ENCODE peak calls at places on chromosomes 4 and X, in eight cellular contexts. One of them, this sample, is unnamed.

GRCh38 chr4:157447195-157447594 is 226.7 kb downstream of the GRIA2 start:
- DNase-seq in body of pancreas: no peak
- DNase-seq in uterus: no peak
- DNase-seq in endodermal cell: no peak
- DNase-seq in neural crest cell: no peak
- DNase-seq in GM10248: no peak
- DNase-seq in colonic mucosa: no peak
- DNase-seq in gastrocnemius medialis: no peak
- DNase-seq in this sample: no peak

GRCh38 chrX:68504237-68504636 is 5.4 kb downstream of the YIPF6 start:
- DNase-seq in uterus: no peak
- DNase-seq in endodermal cell: no peak
- DNase-seq in neural crest cell: no peak
- DNase-seq in gastrocnemius medialis: no peak
- DNase-seq in colonic mucosa: no peak
- DNase-seq in GM10248: no peak
- DNase-seq in body of pancreas: no peak
- DNase-seq in this sample: no peak

GRCh38 chrX:108307408-108308085 is 130.7 kb downstream of the COL4A6 start:
- DNase-seq in body of pancreas: no peak
- DNase-seq in colonic mucosa: no peak
- DNase-seq in uterus: no peak
- DNase-seq in gastrocnemius medialis: peak
- DNase-seq in GM10248: no peak
- DNase-seq in endodermal cell: no peak
- DNase-seq in neural crest cell: no peak
- DNase-seq in this sample: no peak

GRCh38 chr4:2837904-2838496 is 5.6 kb upstream of the ADD1 start:
- DNase-seq in uterus: peak
- DNase-seq in endodermal cell: peak
- DNase-seq in body of pancreas: no peak
- DNase-seq in neural crest cell: no peak
- DNase-seq in gastrocnemius medialis: no peak
- DNase-seq in colonic mucosa: no peak
- DNase-seq in GM10248: no peak
- DNase-seq in this sample: no peak

GRCh38 chr4:51859476-51860032 is 16.6 kb downstream of the DCUN1D4 start:
- DNase-seq in body of pancreas: no peak
- DNase-seq in uterus: no peak
- DNase-seq in endodermal cell: no peak
- DNase-seq in neural crest cell: no peak
- DNase-seq in colonic mucosa: no peak
- DNase-seq in GM10248: no peak
- DNase-seq in gastrocnemius medialis: no peak
- DNase-seq in this sample: no peak

GRCh38 chr4:74547042-74547441 is 102.1 kb downstream of the AREG start:
- DNase-seq in uterus: no peak
- DNase-seq in neural crest cell: no peak
- DNase-seq in endodermal cell: no peak
- DNase-seq in colonic mucosa: no peak
- DNase-seq in body of pancreas: no peak
- DNase-seq in GM10248: no peak
- DNase-seq in gastrocnemius medialis: no peak
- DNase-seq in this sample: no peak

GRCh38 chr4:42412251-42412650 is 15.0 kb downstream of the SHISA3 start:
- DNase-seq in GM10248: no peak
- DNase-seq in uterus: no peak
- DNase-seq in gastrocnemius medialis: no peak
- DNase-seq in neural crest cell: no peak
- DNase-seq in colonic mucosa: no peak
- DNase-seq in endodermal cell: no peak
- DNase-seq in body of pancreas: no peak
- DNase-seq in this sample: no peak

GRCh38 chrX:43448688-43449087 is 207.4 kb upstream of the MAOA start:
- DNase-seq in uterus: no peak
- DNase-seq in gastrocnemius medialis: no peak
- DNase-seq in neural crest cell: no peak
- DNase-seq in endodermal cell: no peak
- DNase-seq in colonic mucosa: no peak
- DNase-seq in GM10248: no peak
- DNase-seq in body of pancreas: no peak
- DNase-seq in this sample: no peak

GRCh38 chrX:50812995-50813842 is 775 bp downstream of the SHROOM4 start:
- DNase-seq in GM10248: no peak
- DNase-seq in endodermal cell: peak
- DNase-seq in colonic mucosa: peak
- DNase-seq in gastrocnemius medialis: no peak
- DNase-seq in uterus: peak
- DNase-seq in body of pancreas: peak
- DNase-seq in neural crest cell: peak
- DNase-seq in this sample: no peak

GRCh38 chr4:150242820-150243458 is 164.7 kb downstream of the DCLK2 start:
- DNase-seq in colonic mucosa: no peak
- DNase-seq in neural crest cell: peak
- DNase-seq in uterus: no peak
- DNase-seq in endodermal cell: peak
- DNase-seq in body of pancreas: peak
- DNase-seq in gastrocnemius medialis: no peak
- DNase-seq in GM10248: peak
- DNase-seq in this sample: peak

GRCh38 chrX:12999422-12999821 is 24.5 kb downstream of the TMSB4X start:
- DNase-seq in uterus: no peak
- DNase-seq in neural crest cell: no peak
- DNase-seq in body of pancreas: no peak
- DNase-seq in GM10248: no peak
- DNase-seq in colonic mucosa: no peak
- DNase-seq in endodermal cell: no peak
- DNase-seq in gastrocnemius medialis: no peak
- DNase-seq in this sample: no peak

GRCh38 chr4:106305435-106306055 is 10.5 kb downstream of the TBCK start:
- DNase-seq in gastrocnemius medialis: no peak
- DNase-seq in body of pancreas: no peak
- DNase-seq in colonic mucosa: no peak
- DNase-seq in uterus: no peak
- DNase-seq in endodermal cell: no peak
- DNase-seq in neural crest cell: no peak
- DNase-seq in GM10248: no peak
- DNase-seq in this sample: no peak

GRCh38 chrX:123223859-123224258 is 39.8 kb downstream of the GRIA3 start:
- DNase-seq in gastrocnemius medialis: no peak
- DNase-seq in body of pancreas: no peak
- DNase-seq in neural crest cell: no peak
- DNase-seq in uterus: no peak
- DNase-seq in GM10248: no peak
- DNase-seq in colonic mucosa: no peak
- DNase-seq in endodermal cell: no peak
- DNase-seq in this sample: no peak

GRCh38 chr4:138948918-138949317 is 66.7 kb upstream of the NOCT start:
- DNase-seq in uterus: no peak
- DNase-seq in body of pancreas: no peak
- DNase-seq in endodermal cell: no peak
- DNase-seq in gastrocnemius medialis: no peak
- DNase-seq in colonic mucosa: no peak
- DNase-seq in neural crest cell: no peak
- DNase-seq in GM10248: no peak
- DNase-seq in this sample: no peak

GRCh38 chrX:107549504-107549903 is 78.8 kb upstream of the PRPS1 start:
- DNase-seq in neural crest cell: no peak
- DNase-seq in gastrocnemius medialis: no peak
- DNase-seq in endodermal cell: no peak
- DNase-seq in uterus: no peak
- DNase-seq in body of pancreas: no peak
- DNase-seq in GM10248: no peak
- DNase-seq in colonic mucosa: no peak
- DNase-seq in this sample: no peak

GRCh38 chr4:96638132-96638531 is 798.2 kb downstream of the PDHA2 start:
- DNase-seq in colonic mucosa: no peak
- DNase-seq in gastrocnemius medialis: no peak
- DNase-seq in GM10248: no peak
- DNase-seq in body of pancreas: no peak
- DNase-seq in uterus: no peak
- DNase-seq in endodermal cell: no peak
- DNase-seq in neural crest cell: no peak
- DNase-seq in this sample: no peak

GRCh38 chr4:42806436-42806835 is 86.1 kb upstream of the GRXCR1 start:
- DNase-seq in endodermal cell: no peak
- DNase-seq in uterus: no peak
- DNase-seq in body of pancreas: no peak
- DNase-seq in colonic mucosa: no peak
- DNase-seq in GM10248: no peak
- DNase-seq in gastrocnemius medialis: no peak
- DNase-seq in neural crest cell: no peak
- DNase-seq in this sample: no peak

GRCh38 chr4:91840359-91840758 is 463.4 kb upstream of the GRID2 start:
- DNase-seq in uterus: no peak
- DNase-seq in gastrocnemius medialis: no peak
- DNase-seq in body of pancreas: no peak
- DNase-seq in GM10248: no peak
- DNase-seq in colonic mucosa: no peak
- DNase-seq in neural crest cell: no peak
- DNase-seq in endodermal cell: no peak
- DNase-seq in this sample: no peak

GRCh38 chrX:63784346-63784901 is 590 bp downstream of the ARHGEF9 start:
- DNase-seq in GM10248: no peak
- DNase-seq in endodermal cell: no peak
- DNase-seq in uterus: no peak
- DNase-seq in neural crest cell: peak
- DNase-seq in body of pancreas: no peak
- DNase-seq in gastrocnemius medialis: no peak
- DNase-seq in colonic mucosa: peak
- DNase-seq in this sample: peak

GRCh38 chr4:168868856-168869201 is 141.2 kb downstream of the CBR4 start:
- DNase-seq in gastrocnemius medialis: no peak
- DNase-seq in neural crest cell: no peak
- DNase-seq in body of pancreas: no peak
- DNase-seq in endodermal cell: no peak
- DNase-seq in uterus: no peak
- DNase-seq in GM10248: no peak
- DNase-seq in colonic mucosa: no peak
- DNase-seq in this sample: no peak
- TF ChIP-seq CTCF in gastrocnemius medialis: no peak
- TF ChIP-seq CTCF in neural crest cell: no peak
- TF ChIP-seq CTCF in body of pancreas: no peak
- TF ChIP-seq CTCF in endodermal cell: no peak
- TF ChIP-seq CTCF in uterus: no peak
- TF ChIP-seq CTCF in GM10248: no peak
- TF ChIP-seq CTCF in colonic mucosa: no peak
- TF ChIP-seq CTCF in this sample: no peak

GRCh38 chrX:11146411-11146810 is 35.3 kb downstream of the HCCS start:
- DNase-seq in body of pancreas: no peak
- DNase-seq in gastrocnemius medialis: no peak
- DNase-seq in neural crest cell: no peak
- DNase-seq in endodermal cell: no peak
- DNase-seq in GM10248: no peak
- DNase-seq in colonic mucosa: no peak
- DNase-seq in uterus: no peak
- DNase-seq in this sample: no peak

GRCh38 chrX:11148401-11148800 is 37.3 kb downstream of the HCCS start:
- DNase-seq in gastrocnemius medialis: no peak
- DNase-seq in colonic mucosa: no peak
- DNase-seq in GM10248: no peak
- DNase-seq in endodermal cell: no peak
- DNase-seq in neural crest cell: no peak
- DNase-seq in body of pancreas: no peak
- DNase-seq in uterus: no peak
- DNase-seq in this sample: no peak

GRCh38 chrX:11138498-11139390 is 27.6 kb downstream of the HCCS start:
- DNase-seq in GM10248: no peak
- DNase-seq in endodermal cell: no peak
- DNase-seq in uterus: no peak
- DNase-seq in gastrocnemius medialis: no peak
- DNase-seq in colonic mucosa: no peak
- DNase-seq in neural crest cell: no peak
- DNase-seq in body of pancreas: peak
- DNase-seq in this sample: no peak

GRCh38 chrX:11143931-11144678 is 33.0 kb downstream of the HCCS start:
- DNase-seq in body of pancreas: peak
- DNase-seq in uterus: peak
- DNase-seq in endodermal cell: peak
- DNase-seq in GM10248: peak
- DNase-seq in colonic mucosa: peak
- DNase-seq in gastrocnemius medialis: peak
- DNase-seq in neural crest cell: peak
- DNase-seq in this sample: peak
- TF ChIP-seq CTCF in body of pancreas: peak
- TF ChIP-seq CTCF in uterus: peak
- TF ChIP-seq CTCF in endodermal cell: peak
- TF ChIP-seq CTCF in GM10248: peak
- TF ChIP-seq CTCF in colonic mucosa: peak
- TF ChIP-seq CTCF in gastrocnemius medialis: peak
- TF ChIP-seq CTCF in neural crest cell: peak
- TF ChIP-seq CTCF in this sample: peak

GRCh38 chr4:161260819-161261218 is 903.0 kb downstream of the FSTL5 start:
- DNase-seq in gastrocnemius medialis: no peak
- DNase-seq in body of pancreas: no peak
- DNase-seq in neural crest cell: no peak
- DNase-seq in endodermal cell: no peak
- DNase-seq in GM10248: no peak
- DNase-seq in colonic mucosa: no peak
- DNase-seq in uterus: no peak
- DNase-seq in this sample: no peak

GRCh38 chr4:161254375-161254774 is 909.4 kb downstream of the FSTL5 start:
- DNase-seq in GM10248: no peak
- DNase-seq in gastrocnemius medialis: no peak
- DNase-seq in colonic mucosa: no peak
- DNase-seq in endodermal cell: no peak
- DNase-seq in body of pancreas: no peak
- DNase-seq in uterus: no peak
- DNase-seq in neural crest cell: no peak
- DNase-seq in this sample: no peak

GRCh38 chr4:161252520-161253141 is 911.2 kb downstream of the FSTL5 start:
- DNase-seq in GM10248: peak
- DNase-seq in body of pancreas: no peak
- DNase-seq in colonic mucosa: no peak
- DNase-seq in gastrocnemius medialis: no peak
- DNase-seq in uterus: no peak
- DNase-seq in endodermal cell: no peak
- DNase-seq in neural crest cell: no peak
- DNase-seq in this sample: peak

GRCh38 chr4:161256172-161256571 is 907.6 kb downstream of the FSTL5 start:
- DNase-seq in neural crest cell: no peak
- DNase-seq in gastrocnemius medialis: no peak
- DNase-seq in body of pancreas: no peak
- DNase-seq in uterus: no peak
- DNase-seq in GM10248: no peak
- DNase-seq in endodermal cell: no peak
- DNase-seq in colonic mucosa: no peak
- DNase-seq in this sample: no peak

GRCh38 chr4:161256716-161257115 is 907.1 kb downstream of the FSTL5 start:
- DNase-seq in colonic mucosa: no peak
- DNase-seq in uterus: no peak
- DNase-seq in neural crest cell: no peak
- DNase-seq in GM10248: no peak
- DNase-seq in endodermal cell: peak
- DNase-seq in body of pancreas: no peak
- DNase-seq in gastrocnemius medialis: no peak
- DNase-seq in this sample: peak
- TF ChIP-seq CTCF in colonic mucosa: no peak
- TF ChIP-seq CTCF in uterus: no peak
- TF ChIP-seq CTCF in neural crest cell: peak
- TF ChIP-seq CTCF in GM10248: peak
- TF ChIP-seq CTCF in endodermal cell: peak
- TF ChIP-seq CTCF in body of pancreas: no peak
- TF ChIP-seq CTCF in gastrocnemius medialis: no peak
- TF ChIP-seq CTCF in this sample: peak

GRCh38 chr4:70712150-70712549 is 9.6 kb upstream of the RUFY3 start:
- DNase-seq in gastrocnemius medialis: no peak
- DNase-seq in neural crest cell: no peak
- DNase-seq in uterus: no peak
- DNase-seq in body of pancreas: no peak
- DNase-seq in colonic mucosa: no peak
- DNase-seq in GM10248: no peak
- DNase-seq in endodermal cell: no peak
- DNase-seq in this sample: no peak
- TF ChIP-seq CTCF in gastrocnemius medialis: no peak
- TF ChIP-seq CTCF in neural crest cell: no peak
- TF ChIP-seq CTCF in uterus: no peak
- TF ChIP-seq CTCF in body of pancreas: no peak
- TF ChIP-seq CTCF in colonic mucosa: no peak
- TF ChIP-seq CTCF in GM10248: no peak
- TF ChIP-seq CTCF in endodermal cell: no peak
- TF ChIP-seq CTCF in this sample: no peak

This sample was measured in WERI-Rb-1.